ENCODE peak calls at places on chromosome 19, in six cellular contexts. I is AML-193; P is stimulated activated CD8-positive, alpha-beta memory T cell treated with anti-CD3 and anti-CD28 coated beads, Interleukin-15, amount 100 ng/mL, for 24 hours; K is NCI-H774; Z is T-helper 2 cell; Y is KG1. C is an unnamed sample.

GRCh38 chr19:4454952-4455738 is 2.4 kb downstream of the UBXN6 start:
- DNase-seq in K (no peak), Z (no peak), P (no peak), Y (no peak), I (no peak), C (no peak)

GRCh38 chr19:15378529-15379082 is 981 bp downstream of the AKAP8 start:
- DNase-seq in Z (peak; percentile 73), K (peak; percentile 3), P (peak; percentile 18), Y (peak; percentile 15), I (peak; percentile 46), C (peak; percentile 18)

GRCh38 chr19:41638624-41639023 is 11.8 kb upstream of the CEACAM4 start:
- DNase-seq in I (peak; percentile 82), K (no peak), Z (no peak), Y (no peak), P (no peak), C (no peak)

GRCh38 chr19:44741841-44742352 is 6.6 kb upstream of the BCL3 start:
- DNase-seq in Y (peak; percentile 48), I (peak; percentile 96), K (no peak), P (no peak), Z (no peak), C (no peak)

GRCh38 chr19:38989066-38989605 is 13.6 kb upstream of the FBXO17 start:
- DNase-seq in P (no peak), Y (no peak), I (no peak), K (no peak), Z (no peak), C (no peak)

GRCh38 chr19:56538761-56539263 is at the start of gene ZFP28:
- DNase-seq in Y (peak; percentile 61), Z (no peak), P (peak; percentile 42), K (no peak), I (peak; percentile 70), C (peak; percentile 72)

GRCh38 chr19:2867025-2867991 is at the start of gene ZNF556:
- DNase-seq in Y (no peak), Z (no peak), I (no peak), P (no peak), K (no peak), C (no peak)

GRCh38 chr19:3357731-3358391 is 8.5 kb upstream of the NFIC start:
- DNase-seq in Y (no peak), P (no peak), K (no peak), I (no peak), Z (no peak), C (no peak)

GRCh38 chr19:6187374-6187773 is 51.9 kb downstream of the ACSBG2 start:
- DNase-seq in Z (no peak), I (no peak), Y (no peak), P (no peak), K (no peak), C (no peak)

GRCh38 chr19:3950871-3951861 is 18.3 kb downstream of the NMRK2 start:
- DNase-seq in P (no peak), Y (no peak), K (no peak), I (peak; percentile 15), Z (no peak), C (no peak)